ENCODE peak calls at places on chromosomes 7 and 10, in ten cellular contexts. One of them, this sample, is unnamed.

GRCh38 chr10:128932071-128932820 is 534.8 kb upstream of the MGMT start:
- DNase-seq in germinal center: no peak
- DNase-seq in stimulated activated CD4-positive, alpha-beta T cell treated with anti-CD3 and anti-CD28 coated beads, Interleukin-1b, Interleukin-23, amount 100 ng/mL, for 1 hour: no peak
- DNase-seq in tibial artery: no peak
- DNase-seq in hepatic stellate cell: no peak
- DNase-seq in SJSA1: no peak
- DNase-seq in cardiac muscle cell: no peak
- DNase-seq in testis: no peak
- DNase-seq in nephron progenitor cell: peak
- DNase-seq in NCI-H1694 treated with DMSO at 0.1 percent for 48 hours: no peak
- DNase-seq in this sample: no peak

GRCh38 chr10:86840498-86840897 is 84.1 kb downstream of the BMPR1A start:
- DNase-seq in germinal center: no peak
- DNase-seq in stimulated activated CD4-positive, alpha-beta T cell treated with anti-CD3 and anti-CD28 coated beads, Interleukin-1b, Interleukin-23, amount 100 ng/mL, for 1 hour: no peak
- DNase-seq in tibial artery: no peak
- DNase-seq in hepatic stellate cell: no peak
- DNase-seq in SJSA1: no peak
- DNase-seq in cardiac muscle cell: no peak
- DNase-seq in testis: no peak
- DNase-seq in nephron progenitor cell: no peak
- DNase-seq in NCI-H1694 treated with DMSO at 0.1 percent for 48 hours: no peak
- DNase-seq in this sample: no peak

GRCh38 chr10:126262971-126263370 is 125.3 kb downstream of the ADAM12 start:
- DNase-seq in germinal center: no peak
- DNase-seq in stimulated activated CD4-positive, alpha-beta T cell treated with anti-CD3 and anti-CD28 coated beads, Interleukin-1b, Interleukin-23, amount 100 ng/mL, for 1 hour: no peak
- DNase-seq in tibial artery: no peak
- DNase-seq in hepatic stellate cell: no peak
- DNase-seq in SJSA1: no peak
- DNase-seq in cardiac muscle cell: no peak
- DNase-seq in testis: no peak
- DNase-seq in nephron progenitor cell: no peak
- DNase-seq in NCI-H1694 treated with DMSO at 0.1 percent for 48 hours: no peak
- DNase-seq in this sample: no peak

GRCh38 chr7:152674860-152675760 is 831 bp downstream of the XRCC2 start:
- DNase-seq in germinal center: no peak
- DNase-seq in stimulated activated CD4-positive, alpha-beta T cell treated with anti-CD3 and anti-CD28 coated beads, Interleukin-1b, Interleukin-23, amount 100 ng/mL, for 1 hour: no peak
- DNase-seq in tibial artery: no peak
- DNase-seq in hepatic stellate cell: peak
- DNase-seq in SJSA1: peak
- DNase-seq in cardiac muscle cell: peak
- DNase-seq in testis: no peak
- DNase-seq in nephron progenitor cell: peak
- DNase-seq in NCI-H1694 treated with DMSO at 0.1 percent for 48 hours: peak
- DNase-seq in this sample: no peak

GRCh38 chr10:102114861-102115618 is 5.1 kb downstream of the LDB1 start:
- DNase-seq in germinal center: peak
- DNase-seq in stimulated activated CD4-positive, alpha-beta T cell treated with anti-CD3 and anti-CD28 coated beads, Interleukin-1b, Interleukin-23, amount 100 ng/mL, for 1 hour: peak
- DNase-seq in tibial artery: peak
- DNase-seq in hepatic stellate cell: peak
- DNase-seq in SJSA1: peak
- DNase-seq in cardiac muscle cell: peak
- DNase-seq in testis: peak
- DNase-seq in nephron progenitor cell: peak
- DNase-seq in NCI-H1694 treated with DMSO at 0.1 percent for 48 hours: peak
- DNase-seq in this sample: peak

GRCh38 chr10:96337106-96337505 is 21.7 kb downstream of the OPALIN start:
- DNase-seq in germinal center: no peak
- DNase-seq in stimulated activated CD4-positive, alpha-beta T cell treated with anti-CD3 and anti-CD28 coated beads, Interleukin-1b, Interleukin-23, amount 100 ng/mL, for 1 hour: no peak
- DNase-seq in tibial artery: no peak
- DNase-seq in hepatic stellate cell: no peak
- DNase-seq in SJSA1: no peak
- DNase-seq in cardiac muscle cell: no peak
- DNase-seq in testis: peak
- DNase-seq in nephron progenitor cell: no peak
- DNase-seq in NCI-H1694 treated with DMSO at 0.1 percent for 48 hours: no peak
- DNase-seq in this sample: no peak

GRCh38 chr10:45353176-45353575 is 20.8 kb upstream of the ALOX5 start:
- DNase-seq in germinal center: no peak
- DNase-seq in stimulated activated CD4-positive, alpha-beta T cell treated with anti-CD3 and anti-CD28 coated beads, Interleukin-1b, Interleukin-23, amount 100 ng/mL, for 1 hour: no peak
- DNase-seq in tibial artery: no peak
- DNase-seq in hepatic stellate cell: no peak
- DNase-seq in SJSA1: no peak
- DNase-seq in cardiac muscle cell: no peak
- DNase-seq in testis: no peak
- DNase-seq in nephron progenitor cell: no peak
- DNase-seq in NCI-H1694 treated with DMSO at 0.1 percent for 48 hours: no peak
- DNase-seq in this sample: no peak

GRCh38 chr7:91520645-91521044 is 256.4 kb downstream of the FZD1 start:
- DNase-seq in germinal center: no peak
- DNase-seq in stimulated activated CD4-positive, alpha-beta T cell treated with anti-CD3 and anti-CD28 coated beads, Interleukin-1b, Interleukin-23, amount 100 ng/mL, for 1 hour: no peak
- DNase-seq in tibial artery: no peak
- DNase-seq in hepatic stellate cell: no peak
- DNase-seq in SJSA1: no peak
- DNase-seq in cardiac muscle cell: no peak
- DNase-seq in testis: no peak
- DNase-seq in nephron progenitor cell: no peak
- DNase-seq in NCI-H1694 treated with DMSO at 0.1 percent for 48 hours: peak
- DNase-seq in this sample: no peak

GRCh38 chr10:46787321-46787615 is 124.0 kb upstream of the PTPN20 start:
- DNase-seq in germinal center: no peak
- DNase-seq in stimulated activated CD4-positive, alpha-beta T cell treated with anti-CD3 and anti-CD28 coated beads, Interleukin-1b, Interleukin-23, amount 100 ng/mL, for 1 hour: peak
- DNase-seq in tibial artery: no peak
- DNase-seq in hepatic stellate cell: peak
- DNase-seq in SJSA1: peak
- DNase-seq in cardiac muscle cell: peak
- DNase-seq in testis: peak
- DNase-seq in nephron progenitor cell: peak
- DNase-seq in NCI-H1694 treated with DMSO at 0.1 percent for 48 hours: peak
- DNase-seq in this sample: no peak

GRCh38 chr7:19519443-19519977 is 189.3 kb downstream of the POLR1F start:
- DNase-seq in germinal center: no peak
- DNase-seq in stimulated activated CD4-positive, alpha-beta T cell treated with anti-CD3 and anti-CD28 coated beads, Interleukin-1b, Interleukin-23, amount 100 ng/mL, for 1 hour: no peak
- DNase-seq in tibial artery: no peak
- DNase-seq in hepatic stellate cell: no peak
- DNase-seq in SJSA1: no peak
- DNase-seq in cardiac muscle cell: peak
- DNase-seq in testis: no peak
- DNase-seq in nephron progenitor cell: no peak
- DNase-seq in NCI-H1694 treated with DMSO at 0.1 percent for 48 hours: no peak
- DNase-seq in this sample: no peak

GRCh38 chr7:1942704-1943294 is 272.7 kb downstream of the ELFN1 start:
- DNase-seq in germinal center: no peak
- DNase-seq in stimulated activated CD4-positive, alpha-beta T cell treated with anti-CD3 and anti-CD28 coated beads, Interleukin-1b, Interleukin-23, amount 100 ng/mL, for 1 hour: no peak
- DNase-seq in tibial artery: no peak
- DNase-seq in hepatic stellate cell: no peak
- DNase-seq in SJSA1: no peak
- DNase-seq in cardiac muscle cell: no peak
- DNase-seq in testis: no peak
- DNase-seq in nephron progenitor cell: no peak
- DNase-seq in NCI-H1694 treated with DMSO at 0.1 percent for 48 hours: no peak
- DNase-seq in this sample: no peak

GRCh38 chr10:2908851-2909630 is 158.3 kb upstream of the PFKP start:
- DNase-seq in germinal center: no peak
- DNase-seq in stimulated activated CD4-positive, alpha-beta T cell treated with anti-CD3 and anti-CD28 coated beads, Interleukin-1b, Interleukin-23, amount 100 ng/mL, for 1 hour: no peak
- DNase-seq in tibial artery: no peak
- DNase-seq in hepatic stellate cell: no peak
- DNase-seq in SJSA1: no peak
- DNase-seq in cardiac muscle cell: no peak
- DNase-seq in testis: no peak
- DNase-seq in nephron progenitor cell: no peak
- DNase-seq in NCI-H1694 treated with DMSO at 0.1 percent for 48 hours: no peak
- DNase-seq in this sample: no peak

GRCh38 chr10:134205-134742 is 981 bp upstream of the ZMYND11 start:
- DNase-seq in germinal center: peak
- DNase-seq in stimulated activated CD4-positive, alpha-beta T cell treated with anti-CD3 and anti-CD28 coated beads, Interleukin-1b, Interleukin-23, amount 100 ng/mL, for 1 hour: no peak
- DNase-seq in tibial artery: no peak
- DNase-seq in hepatic stellate cell: no peak
- DNase-seq in SJSA1: peak
- DNase-seq in cardiac muscle cell: peak
- DNase-seq in testis: peak
- DNase-seq in nephron progenitor cell: no peak
- DNase-seq in NCI-H1694 treated with DMSO at 0.1 percent for 48 hours: no peak
- DNase-seq in this sample: peak

GRCh38 chr10:60390224-60390626 is 550 bp upstream of the ANK3 start:
- DNase-seq in germinal center: no peak
- DNase-seq in stimulated activated CD4-positive, alpha-beta T cell treated with anti-CD3 and anti-CD28 coated beads, Interleukin-1b, Interleukin-23, amount 100 ng/mL, for 1 hour: no peak
- DNase-seq in tibial artery: no peak
- DNase-seq in hepatic stellate cell: no peak
- DNase-seq in SJSA1: no peak
- DNase-seq in cardiac muscle cell: no peak
- DNase-seq in testis: no peak
- DNase-seq in nephron progenitor cell: no peak
- DNase-seq in NCI-H1694 treated with DMSO at 0.1 percent for 48 hours: peak
- DNase-seq in this sample: no peak

GRCh38 chr7:4803397-4804241 is 28.2 kb downstream of the AP5Z1 start:
- DNase-seq in germinal center: no peak
- DNase-seq in stimulated activated CD4-positive, alpha-beta T cell treated with anti-CD3 and anti-CD28 coated beads, Interleukin-1b, Interleukin-23, amount 100 ng/mL, for 1 hour: no peak
- DNase-seq in tibial artery: no peak
- DNase-seq in hepatic stellate cell: no peak
- DNase-seq in SJSA1: no peak
- DNase-seq in cardiac muscle cell: no peak
- DNase-seq in testis: no peak
- DNase-seq in nephron progenitor cell: peak
- DNase-seq in NCI-H1694 treated with DMSO at 0.1 percent for 48 hours: no peak
- DNase-seq in this sample: no peak

GRCh38 chr7:94588090-94588489 is 67.8 kb downstream of the SGCE start:
- DNase-seq in germinal center: no peak
- DNase-seq in stimulated activated CD4-positive, alpha-beta T cell treated with anti-CD3 and anti-CD28 coated beads, Interleukin-1b, Interleukin-23, amount 100 ng/mL, for 1 hour: no peak
- DNase-seq in tibial artery: no peak
- DNase-seq in hepatic stellate cell: no peak
- DNase-seq in SJSA1: no peak
- DNase-seq in cardiac muscle cell: no peak
- DNase-seq in testis: no peak
- DNase-seq in nephron progenitor cell: no peak
- DNase-seq in NCI-H1694 treated with DMSO at 0.1 percent for 48 hours: no peak
- DNase-seq in this sample: no peak

GRCh38 chr7:44185729-44186128 is 3.5 kb downstream of the GCK start:
- DNase-seq in germinal center: no peak
- DNase-seq in stimulated activated CD4-positive, alpha-beta T cell treated with anti-CD3 and anti-CD28 coated beads, Interleukin-1b, Interleukin-23, amount 100 ng/mL, for 1 hour: no peak
- DNase-seq in tibial artery: no peak
- DNase-seq in hepatic stellate cell: no peak
- DNase-seq in SJSA1: no peak
- DNase-seq in cardiac muscle cell: no peak
- DNase-seq in testis: no peak
- DNase-seq in nephron progenitor cell: no peak
- DNase-seq in NCI-H1694 treated with DMSO at 0.1 percent for 48 hours: no peak
- DNase-seq in this sample: no peak

GRCh38 chr10:49207936-49208482 is 19.8 kb upstream of the TMEM273 start:
- DNase-seq in germinal center: no peak
- DNase-seq in stimulated activated CD4-positive, alpha-beta T cell treated with anti-CD3 and anti-CD28 coated beads, Interleukin-1b, Interleukin-23, amount 100 ng/mL, for 1 hour: no peak
- DNase-seq in tibial artery: no peak
- DNase-seq in hepatic stellate cell: no peak
- DNase-seq in SJSA1: no peak
- DNase-seq in cardiac muscle cell: no peak
- DNase-seq in testis: no peak
- DNase-seq in nephron progenitor cell: no peak
- DNase-seq in NCI-H1694 treated with DMSO at 0.1 percent for 48 hours: no peak
- DNase-seq in this sample: no peak

GRCh38 chr7:127447326-127447945 is 54.9 kb upstream of the ZNF800 start:
- DNase-seq in germinal center: peak
- DNase-seq in stimulated activated CD4-positive, alpha-beta T cell treated with anti-CD3 and anti-CD28 coated beads, Interleukin-1b, Interleukin-23, amount 100 ng/mL, for 1 hour: no peak
- DNase-seq in tibial artery: no peak
- DNase-seq in hepatic stellate cell: no peak
- DNase-seq in SJSA1: no peak
- DNase-seq in cardiac muscle cell: peak
- DNase-seq in testis: peak
- DNase-seq in nephron progenitor cell: peak
- DNase-seq in NCI-H1694 treated with DMSO at 0.1 percent for 48 hours: peak
- DNase-seq in this sample: peak

GRCh38 chr10:26700884-26701630 is 3.6 kb downstream of the PDSS1 start:
- DNase-seq in germinal center: no peak
- DNase-seq in stimulated activated CD4-positive, alpha-beta T cell treated with anti-CD3 and anti-CD28 coated beads, Interleukin-1b, Interleukin-23, amount 100 ng/mL, for 1 hour: no peak
- DNase-seq in tibial artery: no peak
- DNase-seq in hepatic stellate cell: no peak
- DNase-seq in SJSA1: no peak
- DNase-seq in cardiac muscle cell: no peak
- DNase-seq in testis: no peak
- DNase-seq in nephron progenitor cell: no peak
- DNase-seq in NCI-H1694 treated with DMSO at 0.1 percent for 48 hours: no peak
- DNase-seq in this sample: no peak

GRCh38 chr10:6507311-6507710 is 72.8 kb downstream of the PRKCQ start:
- DNase-seq in germinal center: no peak
- DNase-seq in stimulated activated CD4-positive, alpha-beta T cell treated with anti-CD3 and anti-CD28 coated beads, Interleukin-1b, Interleukin-23, amount 100 ng/mL, for 1 hour: no peak
- DNase-seq in tibial artery: no peak
- DNase-seq in hepatic stellate cell: no peak
- DNase-seq in SJSA1: no peak
- DNase-seq in cardiac muscle cell: no peak
- DNase-seq in testis: no peak
- DNase-seq in nephron progenitor cell: no peak
- DNase-seq in NCI-H1694 treated with DMSO at 0.1 percent for 48 hours: no peak
- DNase-seq in this sample: no peak

GRCh38 chr7:112873831-112874553 is 83.8 kb upstream of the TMEM168 start:
- DNase-seq in germinal center: no peak
- DNase-seq in stimulated activated CD4-positive, alpha-beta T cell treated with anti-CD3 and anti-CD28 coated beads, Interleukin-1b, Interleukin-23, amount 100 ng/mL, for 1 hour: no peak
- DNase-seq in tibial artery: no peak
- DNase-seq in hepatic stellate cell: no peak
- DNase-seq in SJSA1: no peak
- DNase-seq in cardiac muscle cell: no peak
- DNase-seq in testis: no peak
- DNase-seq in nephron progenitor cell: no peak
- DNase-seq in NCI-H1694 treated with DMSO at 0.1 percent for 48 hours: no peak
- DNase-seq in this sample: no peak

GRCh38 chr10:22148956-22149355 is 68.9 kb downstream of the EBLN1 start:
- DNase-seq in germinal center: no peak
- DNase-seq in stimulated activated CD4-positive, alpha-beta T cell treated with anti-CD3 and anti-CD28 coated beads, Interleukin-1b, Interleukin-23, amount 100 ng/mL, for 1 hour: no peak
- DNase-seq in tibial artery: no peak
- DNase-seq in hepatic stellate cell: no peak
- DNase-seq in SJSA1: no peak
- DNase-seq in cardiac muscle cell: no peak
- DNase-seq in testis: no peak
- DNase-seq in nephron progenitor cell: no peak
- DNase-seq in NCI-H1694 treated with DMSO at 0.1 percent for 48 hours: peak
- DNase-seq in this sample: no peak

GRCh38 chr10:110087682-110088081 is 79.9 kb downstream of the ADD3 start:
- DNase-seq in germinal center: no peak
- DNase-seq in stimulated activated CD4-positive, alpha-beta T cell treated with anti-CD3 and anti-CD28 coated beads, Interleukin-1b, Interleukin-23, amount 100 ng/mL, for 1 hour: no peak
- DNase-seq in tibial artery: no peak
- DNase-seq in hepatic stellate cell: no peak
- DNase-seq in SJSA1: no peak
- DNase-seq in cardiac muscle cell: no peak
- DNase-seq in testis: no peak
- DNase-seq in nephron progenitor cell: no peak
- DNase-seq in NCI-H1694 treated with DMSO at 0.1 percent for 48 hours: no peak
- DNase-seq in this sample: no peak

GRCh38 chr7:127690806-127691205 is 38.8 kb downstream of the SND1 start:
- DNase-seq in germinal center: no peak
- DNase-seq in stimulated activated CD4-positive, alpha-beta T cell treated with anti-CD3 and anti-CD28 coated beads, Interleukin-1b, Interleukin-23, amount 100 ng/mL, for 1 hour: no peak
- DNase-seq in tibial artery: no peak
- DNase-seq in hepatic stellate cell: no peak
- DNase-seq in SJSA1: no peak
- DNase-seq in cardiac muscle cell: no peak
- DNase-seq in testis: no peak
- DNase-seq in nephron progenitor cell: no peak
- DNase-seq in NCI-H1694 treated with DMSO at 0.1 percent for 48 hours: no peak
- DNase-seq in this sample: no peak

GRCh38 chr10:109992485-109992884 is 15.3 kb upstream of the ADD3 start:
- DNase-seq in germinal center: no peak
- DNase-seq in stimulated activated CD4-positive, alpha-beta T cell treated with anti-CD3 and anti-CD28 coated beads, Interleukin-1b, Interleukin-23, amount 100 ng/mL, for 1 hour: no peak
- DNase-seq in tibial artery: no peak
- DNase-seq in hepatic stellate cell: peak
- DNase-seq in SJSA1: peak
- DNase-seq in cardiac muscle cell: no peak
- DNase-seq in testis: no peak
- DNase-seq in nephron progenitor cell: no peak
- DNase-seq in NCI-H1694 treated with DMSO at 0.1 percent for 48 hours: no peak
- DNase-seq in this sample: no peak

GRCh38 chr10:19466709-19467108 is 349.5 kb upstream of the PLXDC2 start:
- DNase-seq in germinal center: no peak
- DNase-seq in stimulated activated CD4-positive, alpha-beta T cell treated with anti-CD3 and anti-CD28 coated beads, Interleukin-1b, Interleukin-23, amount 100 ng/mL, for 1 hour: no peak
- DNase-seq in tibial artery: no peak
- DNase-seq in hepatic stellate cell: no peak
- DNase-seq in SJSA1: no peak
- DNase-seq in cardiac muscle cell: no peak
- DNase-seq in testis: no peak
- DNase-seq in nephron progenitor cell: no peak
- DNase-seq in NCI-H1694 treated with DMSO at 0.1 percent for 48 hours: no peak
- DNase-seq in this sample: no peak

GRCh38 chr10:770975-771374 is 81.5 kb upstream of the DIP2C start:
- DNase-seq in germinal center: no peak
- DNase-seq in stimulated activated CD4-positive, alpha-beta T cell treated with anti-CD3 and anti-CD28 coated beads, Interleukin-1b, Interleukin-23, amount 100 ng/mL, for 1 hour: no peak
- DNase-seq in tibial artery: no peak
- DNase-seq in hepatic stellate cell: no peak
- DNase-seq in SJSA1: no peak
- DNase-seq in cardiac muscle cell: no peak
- DNase-seq in testis: no peak
- DNase-seq in nephron progenitor cell: no peak
- DNase-seq in NCI-H1694 treated with DMSO at 0.1 percent for 48 hours: no peak
- DNase-seq in this sample: no peak

This sample was measured in GM12891.